ENCODE peak calls at places on chromosomes 6 and 20, in eight cellular contexts. H is KG1, Q is retina, F is pons, V is astrocyte of the spinal cord, W is HCT116, N is NAMALWA, E is hippocampal formation. J is an unnamed sample.

GRCh38 chr6:56840467-56841371 is 114.2 kb upstream of the BEND6 start:
- DNase-seq in H (no peak), Q (no peak), F (peak; percentile 85), V (peak; percentile 80), W (no peak), N (peak; percentile 52), E (peak; percentile 68), J (no peak)

GRCh38 chr6:27541212-27541931 is 68.5 kb upstream of the ZNF184 start:
- DNase-seq in H (no peak), Q (no peak), F (no peak), V (no peak), W (peak; percentile 68), N (peak; percentile 26), E (no peak), J (no peak)

GRCh38 chr6:12354499-12354898 is 64.3 kb downstream of the EDN1 start:
- DNase-seq in H (no peak), Q (peak; percentile 50), F (no peak), V (peak; percentile 89), W (no peak), N (peak; percentile 52), E (no peak), J (no peak)

GRCh38 chr6:131061771-131062160 is 1.3 kb downstream of the EPB41L2 start:
- DNase-seq in H (no peak), Q (no peak), F (peak; percentile 35), V (no peak), W (no peak), N (peak; percentile 52), E (no peak), J (no peak)

GRCh38 chr20:12395404-12396159 is 477.9 kb downstream of the BTBD3 start:
- DNase-seq in H (no peak), Q (no peak), F (no peak), V (no peak), W (no peak), N (no peak), E (no peak), J (no peak)

GRCh38 chr6:17269840-17270239 is 11.3 kb upstream of the RBM24 start:
- DNase-seq in H (no peak), Q (no peak), F (no peak), V (peak; percentile 15), W (no peak), N (no peak), E (no peak), J (no peak)

GRCh38 chr6:2937627-2938003 is 33.8 kb downstream of the SERPINB6 start:
- DNase-seq in H (no peak), Q (no peak), F (no peak), V (no peak), W (no peak), N (no peak), E (no peak), J (no peak)

GRCh38 chr20:51505566-51505965 is 37.0 kb downstream of the NFATC2 start:
- DNase-seq in H (no peak), Q (no peak), F (no peak), V (no peak), W (no peak), N (no peak), E (no peak), J (no peak)

GRCh38 chr6:33073431-33073871 is at the start of gene HLA-DPA1:
- DNase-seq in H (peak; percentile 77), Q (no peak), F (peak; percentile 82), V (no peak), W (peak; percentile 8), N (peak; percentile 94), E (peak; percentile 33), J (peak; percentile 77)

GRCh38 chr6:149642829-149643580 is 5.5 kb downstream of the KATNA1 start:
- DNase-seq in H (no peak), Q (no peak), F (no peak), V (no peak), W (no peak), N (no peak), E (no peak), J (no peak)

GRCh38 chr6:83097204-83097603 is 29.7 kb downstream of the DOP1A start:
- DNase-seq in H (no peak), Q (no peak), F (no peak), V (no peak), W (no peak), N (no peak), E (no peak), J (no peak)

GRCh38 chr20:41362748-41363140 is 3.9 kb downstream of the EMILIN3 start:
- DNase-seq in H (no peak), Q (no peak), F (no peak), V (no peak), W (no peak), N (no peak), E (no peak), J (no peak)

GRCh38 chr20:12237772-12238171 is 320.1 kb downstream of the BTBD3 start:
- DNase-seq in H (no peak), Q (no peak), F (peak; percentile 91), V (no peak), W (no peak), N (no peak), E (peak; percentile 91), J (no peak)

J was measured in GDM1.